ENCODE peak calls at places on chromosome 16, in eight cellular contexts. One of them, this sample, is unnamed.
A peak's percentile ranks its signal among the peaks of the same experiment; 100 is the strongest.

GRCh38 chr16:57143125-57143965 is 42.5 kb downstream of the PSME3IP1 start:
- DNase-seq in GM10248: no peak
- DNase-seq in A549: no peak
- DNase-seq in fibroblast of mammary gland: no peak
- DNase-seq in myocyte: peak; percentile 85
- DNase-seq in GM12865: no peak
- DNase-seq in tibial nerve: peak; percentile 36
- DNase-seq in ACHN: no peak
- DNase-seq in this sample: no peak

GRCh38 chr16:87702325-87702811 is 63.4 kb downstream of the KLHDC4 start:
- DNase-seq in fibroblast of mammary gland: peak; percentile 23
- DNase-seq in tibial nerve: no peak
- DNase-seq in GM10248: peak; percentile 85
- DNase-seq in ACHN: peak; percentile 33
- DNase-seq in myocyte: peak; percentile 21
- DNase-seq in A549: peak; percentile 71
- DNase-seq in GM12865: peak; percentile 84
- DNase-seq in this sample: peak; percentile 96

GRCh38 chr16:86910146-86910805 is 331.9 kb downstream of the FOXL1 start:
- DNase-seq in GM10248: no peak
- DNase-seq in myocyte: no peak
- DNase-seq in fibroblast of mammary gland: no peak
- DNase-seq in ACHN: peak; percentile 16
- DNase-seq in tibial nerve: no peak
- DNase-seq in A549: no peak
- DNase-seq in GM12865: no peak
- DNase-seq in this sample: no peak

GRCh38 chr16:14339694-14340093 is 268.6 kb downstream of the MRTFB start:
- DNase-seq in A549: no peak
- DNase-seq in myocyte: no peak
- DNase-seq in ACHN: no peak
- DNase-seq in GM10248: no peak
- DNase-seq in fibroblast of mammary gland: no peak
- DNase-seq in tibial nerve: no peak
- DNase-seq in GM12865: no peak
- DNase-seq in this sample: no peak

GRCh38 chr16:2706611-2707311 is 13.3 kb downstream of the PRSS27 start:
- DNase-seq in myocyte: no peak
- DNase-seq in tibial nerve: no peak
- DNase-seq in GM10248: no peak
- DNase-seq in fibroblast of mammary gland: no peak
- DNase-seq in ACHN: no peak
- DNase-seq in A549: no peak
- DNase-seq in GM12865: no peak
- DNase-seq in this sample: no peak

GRCh38 chr16:35792516-35793285 is 2333.3 kb downstream of the TP53TG3F start:
- DNase-seq in GM12865: no peak
- DNase-seq in myocyte: no peak
- DNase-seq in tibial nerve: no peak
- DNase-seq in ACHN: no peak
- DNase-seq in GM10248: no peak
- DNase-seq in A549: no peak
- DNase-seq in fibroblast of mammary gland: no peak
- DNase-seq in this sample: no peak

GRCh38 chr16:75486014-75486404 is 9.2 kb downstream of the CHST6 start:
- DNase-seq in GM12865: peak; percentile 25
- DNase-seq in GM10248: no peak
- DNase-seq in myocyte: peak; percentile 85
- DNase-seq in tibial nerve: no peak
- DNase-seq in fibroblast of mammary gland: no peak
- DNase-seq in ACHN: no peak
- DNase-seq in A549: no peak
- DNase-seq in this sample: peak; percentile 50

GRCh38 chr16:12629271-12629670 is 174.4 kb downstream of the CPPED1 start:
- DNase-seq in A549: peak; percentile 67
- DNase-seq in tibial nerve: no peak
- DNase-seq in ACHN: peak; percentile 38
- DNase-seq in fibroblast of mammary gland: no peak
- DNase-seq in myocyte: no peak
- DNase-seq in GM10248: no peak
- DNase-seq in GM12865: no peak
- DNase-seq in this sample: no peak

GRCh38 chr16:2963611-2964415 is at the start of gene KREMEN2:
- DNase-seq in myocyte: peak; percentile 82
- DNase-seq in GM10248: peak; percentile 56
- DNase-seq in fibroblast of mammary gland: no peak
- DNase-seq in tibial nerve: no peak
- DNase-seq in GM12865: no peak
- DNase-seq in ACHN: peak; percentile 91
- DNase-seq in A549: peak; percentile 82
- DNase-seq in this sample: peak; percentile 83

GRCh38 chr16:12262454-12263180 is 286.1 kb downstream of the SNX29 start:
- DNase-seq in GM12865: no peak
- DNase-seq in fibroblast of mammary gland: peak; percentile 11
- DNase-seq in myocyte: no peak
- DNase-seq in tibial nerve: no peak
- DNase-seq in ACHN: peak; percentile 50
- DNase-seq in GM10248: no peak
- DNase-seq in A549: no peak
- DNase-seq in this sample: no peak

GRCh38 chr16:28923652-28924398 is 1.2 kb downstream of the RABEP2 start:
- DNase-seq in A549: no peak
- DNase-seq in myocyte: no peak
- DNase-seq in tibial nerve: no peak
- DNase-seq in GM10248: peak; percentile 77
- DNase-seq in fibroblast of mammary gland: no peak
- DNase-seq in GM12865: peak; percentile 88
- DNase-seq in ACHN: no peak
- DNase-seq in this sample: peak; percentile 96

GRCh38 chr16:85090873-85091521 is 21.3 kb downstream of the CIBAR2 start:
- DNase-seq in tibial nerve: no peak
- DNase-seq in fibroblast of mammary gland: peak; percentile 14
- DNase-seq in GM10248: no peak
- DNase-seq in A549: no peak
- DNase-seq in GM12865: no peak
- DNase-seq in ACHN: no peak
- DNase-seq in myocyte: no peak
- DNase-seq in this sample: no peak

GRCh38 chr16:72926671-72927070 is 121.3 kb downstream of the ZFHX3 start:
- DNase-seq in GM12865: no peak
- DNase-seq in tibial nerve: no peak
- DNase-seq in fibroblast of mammary gland: no peak
- DNase-seq in ACHN: no peak
- DNase-seq in A549: no peak
- DNase-seq in myocyte: no peak
- DNase-seq in GM10248: no peak
- DNase-seq in this sample: no peak

GRCh38 chr16:88061346-88062110 is 110.3 kb downstream of the BANP start:
- DNase-seq in myocyte: no peak
- DNase-seq in fibroblast of mammary gland: no peak
- DNase-seq in ACHN: no peak
- DNase-seq in GM10248: no peak
- DNase-seq in GM12865: no peak
- DNase-seq in tibial nerve: no peak
- DNase-seq in A549: no peak
- DNase-seq in this sample: no peak